ENCODE peak calls at places on chromosomes 2 and 18, in nine cellular contexts. W, M, X, R, E, D, Q, C and V are unnamed samples.

GRCh38 chr18:2572144-2572682 is 856 bp downstream of the NDC80 start:
- DNase-seq in R (peak), X (no peak), Q (no peak), E (no peak), C (no peak), M (no peak), D (no peak), W (no peak), V (no peak)

GRCh38 chr2:3005859-3006258 is 371.8 kb downstream of the EIPR1 start:
- DNase-seq in R (no peak), Q (no peak), X (no peak), M (no peak), W (no peak), D (no peak), C (no peak), E (no peak), V (no peak)

GRCh38 chr2:226795281-226796011 is 4.2 kb downstream of the IRS1 start:
- DNase-seq in X (no peak), Q (peak), W (peak), R (peak), C (peak), M (no peak), E (no peak), D (peak), V (peak)

GRCh38 chr2:207792244-207792785 is 22.6 kb upstream of the FZD5 start:
- DNase-seq in M (peak), W (no peak), Q (no peak), C (peak), X (no peak), D (no peak), E (no peak), R (peak), V (no peak)

GRCh38 chr2:100776445-100776844 is 43.5 kb upstream of the NPAS2 start:
- DNase-seq in D (no peak), R (no peak), W (no peak), E (no peak), Q (no peak), C (no peak), M (no peak), X (no peak), V (no peak)

GRCh38 chr2:30421551-30422436 is 25.3 kb upstream of the LCLAT1 start:
- DNase-seq in M (no peak), E (peak), D (no peak), Q (no peak), C (peak), W (no peak), R (no peak), X (no peak), V (no peak)

GRCh38 chr2:105660489-105660888 is 84.2 kb upstream of the NCK2 start:
- DNase-seq in W (no peak), E (no peak), C (no peak), R (peak), X (peak), D (no peak), M (no peak), Q (no peak), V (no peak)

GRCh38 chr18:66575263-66575662 is 28.6 kb downstream of the CDH19 start:
- DNase-seq in E (no peak), R (no peak), C (no peak), M (no peak), Q (no peak), W (no peak), D (no peak), X (no peak), V (no peak)

GRCh38 chr18:48820483-48821250 is 130.1 kb downstream of the SMAD7 start:
- DNase-seq in W (peak), D (no peak), X (no peak), E (no peak), M (no peak), C (no peak), Q (peak), R (no peak), V (no peak)

GRCh38 chr18:58850784-58851469 is 13.8 kb upstream of the ZNF532 start:
- DNase-seq in R (no peak), E (no peak), Q (no peak), C (peak), D (no peak), X (no peak), M (no peak), W (no peak), V (no peak)

GRCh38 chr2:27798948-27799645 is 27.6 kb downstream of the MRPL33 start:
- DNase-seq in M (peak), R (peak), E (peak), D (peak), W (no peak), Q (peak), X (peak), C (peak), V (no peak)

DNA sequence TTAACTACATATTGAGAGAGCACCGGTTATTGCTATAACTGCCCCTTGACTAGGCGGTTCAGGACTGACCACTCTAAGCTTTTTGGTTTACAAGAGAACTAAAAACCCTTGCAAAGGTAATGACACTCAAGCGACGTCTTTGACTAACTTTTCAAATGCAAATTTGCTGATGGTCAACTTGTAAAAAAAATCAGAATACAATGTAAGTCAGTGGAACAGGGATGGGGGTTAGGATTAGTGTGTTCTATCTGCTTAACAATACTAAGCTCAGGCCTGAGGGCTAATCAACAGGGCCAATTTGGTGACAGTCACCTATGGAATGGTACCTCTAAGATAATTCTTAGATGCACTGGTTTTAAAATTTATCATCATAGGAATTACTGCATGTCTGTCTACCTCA is 57.1 kb downstream of the ZAP70 start:
- DNase-seq in X (no peak), W (no peak), M (no peak), E (no peak), C (no peak), R (no peak), D (no peak), Q (no peak), V (no peak)
- H3K4me3 ChIP-seq in X (no peak), W (no peak), M (no peak), E (no peak), C (no peak), R (no peak), D (no peak), Q (no peak), V (no peak)

DNA sequence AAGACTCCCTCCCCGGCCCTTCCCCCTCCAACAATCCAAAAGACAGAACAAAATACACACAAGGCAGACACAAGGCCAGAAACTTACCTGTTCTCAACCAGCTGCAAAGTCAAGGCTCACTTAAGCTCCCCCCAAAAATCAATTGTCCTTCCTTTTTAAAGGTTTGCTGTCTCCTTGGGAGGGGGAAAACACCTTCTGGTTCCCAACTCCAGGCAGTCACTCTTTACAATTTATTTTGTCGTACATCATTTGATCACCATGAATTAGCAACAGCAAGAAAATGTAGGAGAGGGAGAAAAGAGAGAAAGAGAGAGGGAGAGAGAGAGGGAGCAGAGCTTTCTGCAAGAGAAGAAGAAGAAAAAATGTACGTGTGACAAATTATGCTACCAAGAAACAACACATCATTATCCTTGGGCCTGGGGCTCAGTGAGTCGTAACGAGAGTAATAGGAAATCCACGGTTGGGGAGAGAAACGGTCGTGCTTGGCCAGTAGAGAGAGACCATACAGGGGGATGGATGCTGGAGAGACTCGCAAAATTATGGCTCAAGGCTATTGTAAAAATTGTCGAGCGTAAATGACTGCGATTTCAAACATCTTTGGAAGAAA is at the start of gene KLHL14:
- DNase-seq in R (no peak), D (no peak), E (no peak), M (no peak), Q (no peak), C (no peak), W (no peak), X (no peak), V (no peak)
- H3K4me3 ChIP-seq in R (no peak), D (peak), E (no peak), M (peak), Q (no peak), C (no peak), W (peak), X (peak), V (peak)

DNA sequence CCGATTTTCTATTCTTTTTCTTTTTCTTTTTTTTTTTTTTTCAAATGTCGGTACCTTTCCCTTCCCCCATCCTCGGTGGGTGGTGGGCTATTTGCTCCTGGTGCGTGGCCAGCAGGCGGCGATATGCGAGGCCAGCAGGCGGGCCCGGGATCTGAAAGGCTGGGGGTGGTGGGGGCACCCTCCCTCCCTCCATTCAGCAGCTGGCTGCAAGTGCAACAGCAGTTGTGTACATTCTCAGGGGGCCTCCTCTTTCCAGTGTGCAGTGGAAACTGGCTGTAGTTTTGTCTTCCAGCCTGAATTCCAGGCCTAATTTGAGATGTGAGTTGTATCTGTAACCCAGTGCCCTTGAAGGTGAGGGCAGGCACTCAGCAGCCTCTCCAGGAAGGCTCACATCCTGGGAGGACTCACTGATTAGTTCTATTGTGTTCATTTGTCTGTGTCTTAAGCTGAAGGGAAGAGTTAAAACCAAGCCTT is 3.1 kb downstream of the MYCN start:
- DNase-seq in D (peak), Q (no peak), C (no peak), M (no peak), R (no peak), X (no peak), W (peak), E (no peak), V (no peak)
- H3K4me3 ChIP-seq in D (no peak), Q (no peak), C (no peak), M (no peak), R (no peak), X (no peak), W (peak), E (no peak), V (no peak)

GRCh38 chr2:160387558-160388262 is 105.9 kb downstream of the RBMS1 start:
- DNase-seq in C (peak), M (peak), W (peak), R (peak), Q (no peak), D (peak), X (no peak), E (peak), V (no peak)

GRCh38 chr2:160389875-160390274 is 103.7 kb downstream of the RBMS1 start:
- DNase-seq in M (peak), W (no peak), X (no peak), R (no peak), E (peak), C (peak), D (no peak), Q (no peak), V (no peak)

GRCh38 chr2:160392201-160392600 is 101.4 kb downstream of the RBMS1 start:
- DNase-seq in D (no peak), M (no peak), C (no peak), E (no peak), W (no peak), Q (no peak), R (peak), X (no peak), V (no peak)

GRCh38 chr2:160388464-160389263 is 104.9 kb downstream of the RBMS1 start:
- DNase-seq in Q (no peak), E (no peak), C (no peak), D (no peak), W (peak), R (no peak), X (no peak), M (no peak), V (no peak)

DNA sequence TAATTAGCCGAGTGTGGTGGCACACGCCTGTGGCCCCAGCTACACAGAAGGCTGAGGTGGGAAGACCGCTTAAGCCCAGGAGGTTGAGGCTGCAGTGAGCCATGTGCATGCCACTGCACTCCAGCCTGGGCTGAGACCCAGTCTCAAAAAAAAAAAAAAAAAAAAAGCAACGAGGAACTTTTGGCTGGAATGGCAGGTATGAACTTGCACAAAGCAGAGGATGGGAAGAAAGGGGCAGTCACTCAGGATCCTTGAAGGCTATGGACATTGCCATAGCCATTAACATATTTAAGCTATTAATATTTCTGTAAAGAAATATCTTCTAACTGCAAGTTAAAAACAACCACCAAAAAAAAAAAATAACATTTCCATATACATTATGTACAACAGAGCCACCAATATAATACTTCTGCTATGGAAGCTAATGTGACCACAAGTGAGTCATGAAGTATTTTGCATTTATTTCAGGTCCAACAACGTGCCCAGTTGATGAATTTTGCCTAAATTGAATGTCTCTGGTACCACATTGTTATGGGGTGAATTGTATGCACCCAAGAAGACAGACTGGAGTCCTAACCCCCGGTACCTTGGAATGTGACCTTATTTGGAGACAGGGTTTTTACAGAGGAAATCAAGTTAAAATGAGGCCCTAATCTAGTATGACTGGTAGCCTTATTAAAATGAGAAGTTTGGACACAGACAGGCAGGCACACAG is 102.9 kb downstream of the RBMS1 start:
- DNase-seq in R (peak), Q (no peak), C (peak), M (no peak), E (peak), D (no peak), X (no peak), W (no peak), V (no peak)
- H3K4me3 ChIP-seq in R (no peak), Q (no peak), C (no peak), M (no peak), E (no peak), D (no peak), X (no peak), W (no peak), V (no peak)

GRCh38 chr2:238864207-238865014 is 16.5 kb downstream of the TWIST2 start:
- DNase-seq in Q (peak), M (peak), E (peak), C (peak), W (peak), X (peak), D (peak), R (peak), V (peak)
- H3K4me3 ChIP-seq in Q (no peak), M (peak), E (peak), C (no peak), W (peak), X (peak), D (no peak), R (peak), V (peak)

GRCh38 chr2:146801886-146802285 is 1042.9 kb upstream of the ACVR2A start:
- DNase-seq in R (peak), Q (no peak), X (no peak), E (no peak), M (no peak), C (peak), D (no peak), W (no peak), V (no peak)

GRCh38 chr2:146806295-146807005 is 1038.4 kb upstream of the ACVR2A start:
- DNase-seq in C (peak), E (no peak), D (no peak), M (no peak), W (no peak), X (no peak), Q (no peak), R (peak), V (no peak)

GRCh38 chr2:146804288-146804687 is 1040.5 kb upstream of the ACVR2A start:
- DNase-seq in C (no peak), X (no peak), D (no peak), R (no peak), E (no peak), Q (no peak), W (no peak), M (no peak), V (no peak)

DNA sequence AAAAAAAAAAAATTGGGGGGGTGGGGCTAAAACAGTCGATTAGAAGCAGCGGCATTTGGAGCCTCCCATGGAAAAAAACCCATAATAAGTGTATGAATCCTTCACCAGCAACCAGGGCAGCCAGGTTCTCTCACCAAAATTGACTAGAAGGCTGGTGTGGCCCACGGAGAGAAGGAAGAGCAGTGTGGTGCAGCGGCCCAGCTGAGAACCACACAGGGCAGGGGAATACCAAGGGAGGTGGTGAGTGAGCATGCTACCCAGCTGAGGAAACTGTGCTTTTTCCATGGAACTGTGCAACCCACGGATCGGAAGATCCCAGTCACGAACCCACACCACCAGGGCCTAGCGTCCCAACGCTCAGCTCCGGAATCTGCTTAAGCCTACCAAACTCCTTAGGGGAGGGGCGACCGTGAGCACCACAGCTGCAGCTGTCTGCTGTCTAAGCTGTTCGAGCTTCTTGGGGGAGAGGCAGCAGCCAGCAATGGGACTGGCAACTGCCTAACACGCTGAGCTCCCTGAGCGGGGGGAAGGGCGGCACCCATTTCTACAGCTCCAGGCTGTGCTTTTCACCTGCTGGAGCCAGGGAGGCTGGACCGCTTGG is 1037.2 kb upstream of the ACVR2A start:
- DNase-seq in Q (no peak), R (no peak), D (no peak), E (no peak), C (no peak), W (no peak), X (no peak), M (no peak), V (no peak)
- H3K4me3 ChIP-seq in Q (no peak), R (no peak), D (no peak), E (no peak), C (no peak), W (no peak), X (no peak), M (no peak), V (no peak)

GRCh38 chr2:70440621-70441020 is 113.0 kb downstream of the TGFA start:
- DNase-seq in D (no peak), X (peak), R (no peak), W (no peak), C (no peak), E (no peak), Q (no peak), M (no peak), V (no peak)
- H3K4me3 ChIP-seq in D (no peak), X (no peak), R (no peak), W (no peak), C (no peak), E (no peak), Q (no peak), M (no peak), V (no peak)